ENCODE peak calls at places on chromosomes 3 and 15, in six cellular contexts. E, A, I, B, S and N are unnamed samples.
A peak's percentile ranks its signal among the peaks of the same experiment; 100 is the strongest.

GRCh38 chr3:31661993-31662392 is 129.3 kb downstream of the STT3B start:
- DNase-seq in E (no peak), A (no peak), I (no peak), B (no peak), S (no peak), N (no peak)

GRCh38 chr15:71011503-71012155 is 103.6 kb upstream of the THSD4 start:
- DNase-seq in E (no peak), A (no peak), I (no peak), B (no peak), S (no peak), N (no peak)

GRCh38 chr3:107604057-107604802 is 81.5 kb downstream of the BBX start:
- DNase-seq in E (no peak), A (no peak), I (no peak), B (no peak), S (peak; percentile 15), N (no peak)

GRCh38 chr3:130702985-130703384 is 43.6 kb downstream of the PIK3R4 start:
- DNase-seq in E (no peak), A (no peak), I (no peak), B (no peak), S (no peak), N (no peak)

GRCh38 chr15:71651750-71652186 is 158.6 kb upstream of the NR2E3 start:
- DNase-seq in E (no peak), A (peak; percentile 24), I (peak; percentile 8), B (no peak), S (peak; percentile 25), N (no peak)

GRCh38 chr15:46956456-46956855 is 760.8 kb upstream of the SEMA6D start:
- DNase-seq in E (no peak), A (no peak), I (peak; percentile 1), B (no peak), S (no peak), N (no peak)

GRCh38 chr15:82177291-82178010 is 85.1 kb downstream of the EFL1 start:
- DNase-seq in E (no peak), A (no peak), I (no peak), B (no peak), S (no peak), N (no peak)

GRCh38 chr15:49627407-49627877 is 6.6 kb downstream of the DTWD1 start:
- DNase-seq in E (peak; percentile 74), A (no peak), I (no peak), B (no peak), S (no peak), N (no peak)

GRCh38 chr3:170572665-170573253 is 13.1 kb downstream of the SLC7A14 start:
- DNase-seq in E (peak; percentile 75), A (no peak), I (no peak), B (no peak), S (peak; percentile 51), N (no peak)

GRCh38 chr15:66911131-66911700 is 154.2 kb upstream of the SMAD3 start:
- DNase-seq in E (no peak), A (no peak), I (no peak), B (no peak), S (no peak), N (no peak)

GRCh38 chr3:125611908-125612307 is 16.6 kb upstream of the OSBPL11 start:
- DNase-seq in E (no peak), A (no peak), I (no peak), B (no peak), S (no peak), N (no peak)

GRCh38 chr3:47163023-47163989 is 607 bp downstream of the SETD2 start:
- DNase-seq in E (no peak), A (peak; percentile 64), I (peak; percentile 23), B (peak; percentile 53), S (peak; percentile 47), N (peak; percentile 64)

GRCh38 chr15:33330931-33331330 is 20.2 kb downstream of the RYR3 start:
- DNase-seq in E (no peak), A (no peak), I (no peak), B (no peak), S (no peak), N (no peak)

GRCh38 chr3:62601238-62601856 is 228.0 kb upstream of the FEZF2 start:
- DNase-seq in E (peak; percentile 37), A (no peak), I (no peak), B (no peak), S (peak; percentile 12), N (no peak)

GRCh38 chr3:46968783-46969428 is 7.6 kb downstream of the CCDC12 start:
- DNase-seq in E (no peak), A (no peak), I (no peak), B (no peak), S (no peak), N (no peak)

GRCh38 chr3:71489315-71489761 is 94.2 kb downstream of the FOXP1 start:
- DNase-seq in E (no peak), A (no peak), I (no peak), B (no peak), S (no peak), N (no peak)

GRCh38 chr3:151383956-151384355 is 597 bp downstream of the P2RY12 start:
- DNase-seq in E (no peak), A (no peak), I (no peak), B (no peak), S (no peak), N (no peak)

GRCh38 chr3:165206454-165207266 is 10.5 kb upstream of the SLITRK3 start:
- DNase-seq in E (peak; percentile 62), A (peak; percentile 73), I (peak; percentile 56), B (peak; percentile 23), S (peak; percentile 76), N (peak; percentile 82)

GRCh38 chr3:100245932-100246331 is 14.9 kb upstream of the TBC1D23 start:
- DNase-seq in E (no peak), A (no peak), I (no peak), B (no peak), S (no peak), N (no peak)

GRCh38 chr3:197027896-197028710 is 1.5 kb downstream of the MELTF start:
- DNase-seq in E (no peak), A (no peak), I (no peak), B (no peak), S (no peak), N (no peak)

GRCh38 chr15:42595641-42596240 is 20.3 kb downstream of the STARD9 start:
- DNase-seq in E (no peak), A (no peak), I (no peak), B (no peak), S (no peak), N (no peak)

GRCh38 chr3:54853573-54854404 is 74.1 kb downstream of the LRTM1 start:
- DNase-seq in E (no peak), A (peak; percentile 91), I (peak; percentile 75), B (peak; percentile 10), S (peak; percentile 86), N (peak; percentile 89)

GRCh38 chr3:25897019-25897418 is 107.1 kb downstream of the OXSM start:
- DNase-seq in E (no peak), A (peak; percentile 31), I (no peak), B (no peak), S (no peak), N (no peak)

GRCh38 chr15:39878401-39878775 is 41.7 kb downstream of the GPR176 start:
- DNase-seq in E (no peak), A (no peak), I (no peak), B (no peak), S (no peak), N (no peak)

GRCh38 chr15:39721893-39722292 is 60.7 kb downstream of the FSIP1 start:
- DNase-seq in E (no peak), A (no peak), I (no peak), B (no peak), S (no peak), N (no peak)

GRCh38 chr3:126496894-126497850 is 20.4 kb downstream of the UROC1 start:
- DNase-seq in E (no peak), A (no peak), I (no peak), B (no peak), S (no peak), N (no peak)

GRCh38 chr3:16177962-16178627 is 3.6 kb downstream of the GALNT15 start:
- DNase-seq in E (no peak), A (peak; percentile 90), I (no peak), B (peak; percentile 64), S (peak; percentile 78), N (peak; percentile 93)

GRCh38 chr3:54965746-54966145 is 37.9 kb upstream of the LRTM1 start:
- DNase-seq in E (no peak), A (no peak), I (no peak), B (no peak), S (peak; percentile 47), N (no peak)

GRCh38 chr3:179005706-179006105 is 65.9 kb downstream of the ZMAT3 start:
- DNase-seq in E (no peak), A (no peak), I (no peak), B (no peak), S (no peak), N (no peak)

GRCh38 chr3:46031747-46032146 is 4.5 kb upstream of the XCR1 start:
- DNase-seq in E (no peak), A (no peak), I (no peak), B (no peak), S (no peak), N (no peak)

GRCh38 chr3:134315286-134316106 is 58.8 kb downstream of the AMOTL2 start:
- DNase-seq in E (peak; percentile 31), A (no peak), I (no peak), B (no peak), S (peak; percentile 35), N (peak; percentile 87)

GRCh38 chr3:187689984-187690383 is 12.4 kb downstream of the RTP2 start:
- DNase-seq in E (no peak), A (no peak), I (no peak), B (no peak), S (no peak), N (no peak)

GRCh38 chr15:88257311-88257901 is 867 bp upstream of the NTRK3 start:
- DNase-seq in E (no peak), A (peak; percentile 26), I (peak; percentile 46), B (no peak), S (no peak), N (no peak)

GRCh38 chr3:158560979-158561378 is 10.0 kb upstream of the MLF1 start:
- DNase-seq in E (no peak), A (no peak), I (no peak), B (no peak), S (no peak), N (no peak)

GRCh38 chr3:71616571-71617021 is 33.1 kb upstream of the FOXP1 start:
- DNase-seq in E (no peak), A (no peak), I (no peak), B (no peak), S (no peak), N (no peak)

GRCh38 chr3:12963869-12964712 is 109.1 kb downstream of the IQSEC1 start:
- DNase-seq in E (no peak), A (no peak), I (no peak), B (no peak), S (peak; percentile 61), N (no peak)

GRCh38 chr3:195543642-195544536 is 764 bp upstream of the PPP1R2 start:
- DNase-seq in E (peak; percentile 11), A (peak; percentile 44), I (no peak), B (no peak), S (no peak), N (no peak)

GRCh38 chr15:66964791-66965190 is 100.6 kb upstream of the SMAD3 start:
- DNase-seq in E (no peak), A (no peak), I (no peak), B (no peak), S (no peak), N (no peak)

GRCh38 chr3:132785292-132785691 is 63.1 kb upstream of the NPHP3 start:
- DNase-seq in E (no peak), A (no peak), I (no peak), B (no peak), S (no peak), N (no peak)

GRCh38 chr3:183823963-183824362 is 1.4 kb downstream of the MAP6D1 start:
- DNase-seq in E (no peak), A (no peak), I (no peak), B (no peak), S (no peak), N (no peak)